ENCODE peak calls at places on chromosomes 12 and 14, in five cellular contexts. J, B, W, E and P are unnamed samples.
A peak's percentile ranks its signal among the peaks of the same experiment; 100 is the strongest.

GRCh38 chr12:65885716-65886115 is 61.4 kb downstream of the HMGA2 start:
- DNase-seq in J (no peak), B (no peak), W (no peak), E (no peak), P (no peak)

GRCh38 chr14:104219731-104220224 is 81.4 kb downstream of the KIF26A start:
- DNase-seq in J (peak; percentile 63), B (no peak), W (peak; percentile 42), E (no peak), P (peak; percentile 55)

GRCh38 chr14:23005861-23006534 is 3.9 kb downstream of the C14orf93 start:
- DNase-seq in J (no peak), B (no peak), W (no peak), E (no peak), P (no peak)

GRCh38 chr12:62146323-62146722 is 113.9 kb upstream of the USP15 start:
- DNase-seq in J (no peak), B (no peak), W (no peak), E (no peak), P (no peak)

GRCh38 chr12:8156845-8157244 is at the start of gene ZNF705A:
- DNase-seq in J (no peak), B (no peak), W (no peak), E (no peak), P (no peak)

GRCh38 chr14:34582117-34582680 is 42.7 kb upstream of the EAPP start:
- DNase-seq in J (no peak), B (no peak), W (no peak), E (peak; percentile 41), P (peak; percentile 21)

GRCh38 chr14:63713058-63713457 is 14.8 kb downstream of the SGPP1 start:
- DNase-seq in J (no peak), B (no peak), W (no peak), E (no peak), P (no peak)

GRCh38 chr14:74591899-74592298 is 20.1 kb downstream of the LTBP2 start:
- DNase-seq in J (no peak), B (no peak), W (peak; percentile 25), E (no peak), P (no peak)

GRCh38 chr14:99946652-99947489 is 118.4 kb upstream of the EVL start:
- DNase-seq in J (peak; percentile 48), B (no peak), W (no peak), E (no peak), P (peak; percentile 60)

GRCh38 chr12:24773996-24774395 is 174.9 kb downstream of the BCAT1 start:
- DNase-seq in J (no peak), B (no peak), W (no peak), E (no peak), P (no peak)

GRCh38 chr14:70515796-70516195 is 19.0 kb downstream of the ADAM20 start:
- DNase-seq in J (no peak), B (no peak), W (no peak), E (no peak), P (no peak)

GRCh38 chr12:107105410-107105703 is 12.0 kb upstream of the CRY1 start:
- DNase-seq in J (no peak), B (no peak), W (no peak), E (no peak), P (no peak)

GRCh38 chr14:91897121-91897701 is 29.9 kb upstream of the TC2N start:
- DNase-seq in J (no peak), B (no peak), W (no peak), E (no peak), P (no peak)

GRCh38 chr14:40099316-40099715 is 667.1 kb upstream of the FBXO33 start:
- DNase-seq in J (no peak), B (no peak), W (no peak), E (no peak), P (no peak)

GRCh38 chr12:91866566-91866965 is 279.1 kb downstream of the BTG1 start:
- DNase-seq in J (no peak), B (no peak), W (no peak), E (no peak), P (no peak)

GRCh38 chr14:62206456-62206855 is 444.2 kb downstream of the SNAPC1 start:
- DNase-seq in J (no peak), B (no peak), W (no peak), E (no peak), P (no peak)

GRCh38 chr14:76753799-76754198 is 7.5 kb upstream of the VASH1 start:
- DNase-seq in J (no peak), B (no peak), W (no peak), E (no peak), P (no peak)

GRCh38 chr12:389138-390096 is at the start of gene KDM5A:
- DNase-seq in J (peak; percentile 92), B (peak; percentile 94), W (peak; percentile 93), E (peak; percentile 93), P (peak; percentile 88)

GRCh38 chr14:51533877-51534553 is 117.7 kb upstream of the FRMD6 start:
- DNase-seq in J (no peak), B (no peak), W (no peak), E (no peak), P (no peak)

GRCh38 chr12:39675263-39675662 is 55.7 kb upstream of the ABCD2 start:
- DNase-seq in J (no peak), B (no peak), W (no peak), E (no peak), P (no peak)

GRCh38 chr12:53219956-53220856 is 11.8 kb downstream of the RARG start:
- DNase-seq in J (peak; percentile 61), B (no peak), W (peak; percentile 83), E (no peak), P (no peak)

GRCh38 chr14:73753887-73754880 is 40.0 kb upstream of the PNMA1 start:
- DNase-seq in J (no peak), B (no peak), W (no peak), E (no peak), P (no peak)

GRCh38 chr12:2231011-2231595 is 178.3 kb downstream of the CACNA1C start:
- DNase-seq in J (no peak), B (no peak), W (no peak), E (no peak), P (no peak)

GRCh38 chr12:12599750-12600643 is 11.7 kb upstream of the CREBL2 start:
- DNase-seq in J (no peak), B (no peak), W (no peak), E (no peak), P (no peak)

GRCh38 chr12:1518763-1519516 is 75.4 kb downstream of the FBXL14 start:
- DNase-seq in J (no peak), B (no peak), W (no peak), E (no peak), P (peak; percentile 78)

GRCh38 chr14:83184531-83184930 is 1650.9 kb upstream of the SEL1L start:
- DNase-seq in J (no peak), B (no peak), W (no peak), E (no peak), P (no peak)

GRCh38 chr14:95275507-95275906 is 44.2 kb downstream of the CLMN start:
- DNase-seq in J (no peak), B (no peak), W (no peak), E (peak; percentile 28), P (no peak)

GRCh38 chr12:30108666-30109065 is 324.9 kb upstream of the TMTC1 start:
- DNase-seq in J (no peak), B (no peak), W (no peak), E (no peak), P (no peak)

GRCh38 chr14:70789361-70789760 is 20.0 kb downstream of the MAP3K9 start:
- DNase-seq in J (no peak), B (no peak), W (no peak), E (no peak), P (no peak)

GRCh38 chr14:55309154-55309553 is 37.9 kb downstream of the FBXO34 start:
- DNase-seq in J (no peak), B (no peak), W (no peak), E (no peak), P (no peak)

GRCh38 chr12:102474438-102475064 is 5.8 kb downstream of the IGF1 start:
- DNase-seq in J (no peak), B (no peak), W (no peak), E (no peak), P (no peak)

GRCh38 chr14:75647650-75648049 is 13.0 kb downstream of the ERG28 start:
- DNase-seq in J (no peak), B (no peak), W (no peak), E (no peak), P (no peak)

GRCh38 chr12:29782285-29782820 is 1.4 kb downstream of the TMTC1 start:
- DNase-seq in J (no peak), B (peak; percentile 61), W (no peak), E (no peak), P (no peak)

GRCh38 chr12:63821781-63822251 is 22.7 kb upstream of the SRGAP1 start:
- DNase-seq in J (no peak), B (no peak), W (peak; percentile 64), E (no peak), P (no peak)

GRCh38 chr12:54937929-54938328 is 46.6 kb downstream of the TESPA1 start:
- DNase-seq in J (no peak), B (no peak), W (no peak), E (no peak), P (no peak)
- H3K4me3 ChIP-seq in J (no peak overlapping the region), B (no peak overlapping the region), W (no peak overlapping the region), E (no peak overlapping the region), P (no peak overlapping the region)

GRCh38 chr12:122825773-122826724 is 9.2 kb upstream of the HIP1R start:
- DNase-seq in J (no peak), B (no peak), W (no peak), E (no peak), P (no peak)
- H3K27ac ChIP-seq in J (no peak overlapping the region), B (no peak overlapping the region), W (no peak overlapping the region), E (no peak overlapping the region), P (no peak overlapping the region)

GRCh38 chr12:131862994-131863710 is 31.3 kb upstream of the ULK1 start:
- DNase-seq in J (no peak), B (no peak), W (no peak), E (no peak), P (no peak)

GRCh38 chr12:131862084-131862441 is 32.4 kb upstream of the ULK1 start:
- DNase-seq in J (no peak), B (no peak), W (no peak), E (no peak), P (no peak)

GRCh38 chr12:131861261-131862083 is 33.0 kb upstream of the ULK1 start:
- DNase-seq in J (no peak), B (no peak), W (no peak), E (no peak), P (no peak)

GRCh38 chr12:131862600-131862993 is 31.8 kb upstream of the ULK1 start:
- DNase-seq in J (no peak), B (no peak), W (no peak), E (no peak), P (no peak)

GRCh38 chr12:131860472-131861260 is 32.5 kb downstream of the MMP17 start:
- DNase-seq in J (no peak), B (peak; percentile 60), W (peak; percentile 71), E (no peak), P (peak; percentile 74)
- H3K4me3 ChIP-seq in J (no peak overlapping the region), B (no peak overlapping the region), W (peak overlapping the region; percentile 25), E (peak overlapping the region; percentile 1), P (peak overlapping the region; percentile 4)

DNA sequence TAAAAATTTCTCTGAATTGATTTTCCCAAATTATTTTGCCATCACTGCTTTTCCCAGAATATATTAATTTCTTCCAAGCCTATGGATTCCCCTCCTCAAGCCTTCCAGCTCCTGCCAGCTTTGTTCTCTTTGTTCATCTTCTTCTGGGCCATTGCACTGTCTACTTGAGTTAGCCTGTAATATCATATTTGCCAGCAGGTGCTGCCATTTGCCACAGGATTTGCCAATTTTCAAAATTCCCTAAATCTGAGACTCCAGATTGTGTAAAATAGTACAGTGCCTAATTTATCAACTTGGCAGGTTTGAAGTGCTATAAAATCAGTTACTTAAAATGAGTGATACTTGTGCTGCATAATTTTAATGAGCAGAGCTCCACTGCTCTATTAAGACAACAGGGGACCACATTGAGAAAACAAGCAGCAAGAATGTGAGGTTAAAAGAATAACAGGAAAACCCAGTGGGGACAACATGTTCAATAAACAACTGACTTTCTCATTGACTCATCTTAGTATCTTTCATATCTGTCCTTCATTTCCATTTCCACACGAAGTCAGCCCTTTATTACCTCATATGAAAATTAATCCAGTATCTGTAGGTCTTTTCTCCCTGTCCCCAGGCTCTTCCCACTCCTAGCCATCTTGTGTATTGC is 84.6 kb upstream of the CCDC196 start:
- DNase-seq in J (no peak), B (no peak), W (no peak), E (no peak), P (no peak)
- H3K27ac ChIP-seq in J (no peak overlapping the region), B (no peak overlapping the region), W (no peak overlapping the region), E (no peak overlapping the region), P (no peak overlapping the region)